ENCODE peak calls at places on chromosome 15, in five cellular contexts. J is SK-N-SH, A is tibial nerve, R is sigmoid colon, U is GM12878. E is an unnamed sample. For H3K36me3, the result is how much of the 10 kb centered on the place peaks cover.

GRCh38 chr15:62607643-62608042 is 434.9 kb upstream of the TPM1 start:
- DNase-seq in J (no peak), A (no peak), R (no peak), U (no peak), E (no peak)

GRCh38 chr15:84400820-84401219 is 165.2 kb downstream of the GOLGA6L4 start:
- DNase-seq in J (no peak), A (no peak), R (no peak), U (no peak), E (no peak)

GRCh38 chr15:50523736-50524318 is 22.6 kb downstream of the USP50 start:
- DNase-seq in J (no peak), A (no peak), R (no peak), U (no peak), E (no peak)

GRCh38 chr15:78083186-78083585 is 5.7 kb upstream of the TBC1D2B start:
- DNase-seq in J (no peak), A (no peak), R (peak), U (no peak), E (no peak)

GRCh38 chr15:88651971-88652370 is 13.2 kb downstream of the ISG20 start:
- DNase-seq in J (no peak), A (no peak), R (peak), U (no peak), E (no peak)

GRCh38 chr15:95940431-95940985 is 390.0 kb upstream of the NR2F2 start:
- DNase-seq in J (no peak), A (no peak), R (no peak), U (no peak), E (no peak)

GRCh38 chr15:25678498-25678865 is 184.6 kb downstream of the ATP10A start:
- DNase-seq in J (no peak), A (no peak), R (peak), U (no peak), E (no peak)

GRCh38 chr15:72231847-72232461 is 964 bp upstream of the PKM start:
- DNase-seq in J (peak), A (no peak), R (no peak), U (no peak), E (no peak)

GRCh38 chr15:85124173-85124572 is 142.5 kb downstream of the PDE8A start:
- DNase-seq in J (no peak), A (no peak), R (no peak), U (no peak), E (no peak)

GRCh38 chr15:56934269-56934668 is 15.8 kb downstream of the TCF12 start:
- DNase-seq in J (no peak), A (no peak), R (no peak), U (no peak), E (no peak)

GRCh38 chr15:100595964-100596363 is 6.0 kb downstream of the LINS1 start:
- DNase-seq in J (no peak), A (no peak), R (no peak), U (no peak), E (no peak)

GRCh38 chr15:25763206-25763880 is 99.8 kb downstream of the ATP10A start:
- DNase-seq in J (no peak), A (no peak), R (no peak), U (no peak), E (no peak)

GRCh38 chr15:36053746-36054145 is 507.8 kb upstream of the DPH6 start:
- DNase-seq in J (no peak), A (no peak), R (no peak), U (no peak), E (no peak)

GRCh38 chr15:48371961-48372360 is 40.7 kb downstream of the DUT start:
- DNase-seq in J (no peak), A (no peak), R (no peak), U (no peak), E (no peak)

GRCh38 chr15:82832601-82833209 is 23.3 kb downstream of the WHAMM start:
- DNase-seq in J (no peak), A (no peak), R (no peak), U (peak), E (no peak)

GRCh38 chr15:39976291-39977274 is 42.7 kb downstream of the EIF2AK4 start:
- DNase-seq in J (peak), A (peak), R (peak), U (no peak), E (peak)

GRCh38 chr15:70559223-70559823 is 204.0 kb downstream of the UACA start:
- DNase-seq in J (peak), A (no peak), R (no peak), U (no peak), E (no peak)

GRCh38 chr15:100495861-100496260 is 32.9 kb downstream of the CERS3 start:
- DNase-seq in J (no peak), A (no peak), R (no peak), U (no peak), E (no peak)

GRCh38 chr15:81948142-81948709 is 97.6 kb downstream of the MEX3B start:
- DNase-seq in J (no peak), A (no peak), R (no peak), U (no peak), E (no peak)

GRCh38 chr15:62989366-62990055 is 53.0 kb upstream of the TPM1 start:
- DNase-seq in J (no peak), A (no peak), R (no peak), U (no peak), E (no peak)

GRCh38 chr15:91909111-91909510 is 55.6 kb downstream of the SLCO3A1 start:
- DNase-seq in J (no peak), A (no peak), R (no peak), U (no peak), E (no peak)

GRCh38 chr15:49830411-49830810 is 209.6 kb downstream of the DTWD1 start:
- DNase-seq in J (no peak), A (no peak), R (no peak), U (no peak), E (no peak)

GRCh38 chr15:58559904-58560588 is 128.3 kb downstream of the LIPC start:
- DNase-seq in J (no peak), A (no peak), R (no peak), U (no peak), E (no peak)

GRCh38 chr15:90062023-90062728 is 40.1 kb downstream of the IDH2 start:
- DNase-seq in J (no peak), A (no peak), R (no peak), U (no peak), E (peak)

GRCh38 chr15:89851665-89852341 is 37.2 kb upstream of the ANPEP start:
- DNase-seq in J (no peak), A (no peak), R (no peak), U (peak), E (no peak)

GRCh38 chr15:78000089-78000926 is 77.2 kb downstream of the TBC1D2B start:
- DNase-seq in J (peak), A (peak), R (peak), U (no peak), E (peak)

GRCh38 chr15:32884136-32884535 is 166.3 kb downstream of the GREM1 start:
- DNase-seq in J (no peak), A (no peak), R (no peak), U (no peak), E (no peak)

GRCh38 chr15:44243146-44243545 is 45.4 kb upstream of the GOLM2 start:
- DNase-seq in J (peak), A (no peak), R (no peak), U (no peak), E (no peak)

GRCh38 chr15:71496336-71496955 is 313.9 kb upstream of the NR2E3 start:
- DNase-seq in J (no peak), A (no peak), R (no peak), U (no peak), E (no peak)

GRCh38 chr15:48472756-48473155 is 141.5 kb downstream of the DUT start:
- DNase-seq in J (no peak), A (no peak), R (no peak), U (no peak), E (no peak)

GRCh38 chr15:41689083-41689482 is 28.9 kb downstream of the MGA start:
- DNase-seq in J (no peak), A (no peak), R (no peak), U (no peak), E (no peak)

GRCh38 chr15:70856884-70857546 is 3.1 kb upstream of the LARP6 start:
- DNase-seq in J (no peak), A (peak), R (peak), U (no peak), E (no peak)

GRCh38 chr15:97692317-97693015 is 268.0 kb upstream of the ARRDC4 start:
- DNase-seq in J (peak), A (no peak), R (no peak), U (no peak), E (no peak)
- H3K36me3 ChIP-seq in J (under half), A (under half), R (under half), U (under half), E (under half)

GRCh38 chr15:98954411-98954810 is 53.2 kb downstream of the PGPEP1L start:
- DNase-seq in J (peak), A (peak), R (peak), U (peak), E (peak)
- TF ChIP-seq EP300 in J (no peak), A (no peak), R (peak), U (no peak), E (no peak)

GRCh38 chr15:79496838-79497237 is 64.7 kb downstream of the MINAR1 start:
- DNase-seq in J (no peak), A (no peak), R (no peak), U (no peak), E (no peak)
- H3K36me3 ChIP-seq in J (under half), A (under half), R (under half), U (under half), E (under half)

GRCh38 chr15:96978937-96979473 is 648.5 kb downstream of the NR2F2 start:
- DNase-seq in J (no peak), A (no peak), R (no peak), U (no peak), E (no peak)
- TF ChIP-seq EP300 in J (no peak), A (no peak), R (no peak), U (no peak), E (no peak)

GRCh38 chr15:55389276-55389631 is 18.9 kb downstream of the CCPG1 start:
- DNase-seq in J (no peak), A (no peak), R (no peak), U (no peak), E (no peak)

GRCh38 chr15:55379095-55379494 is 29.1 kb downstream of the CCPG1 start:
- DNase-seq in J (no peak), A (no peak), R (no peak), U (no peak), E (no peak)

GRCh38 chr15:55387027-55387426 is 21.1 kb downstream of the CCPG1 start:
- DNase-seq in J (peak), A (no peak), R (no peak), U (no peak), E (no peak)

DNA sequence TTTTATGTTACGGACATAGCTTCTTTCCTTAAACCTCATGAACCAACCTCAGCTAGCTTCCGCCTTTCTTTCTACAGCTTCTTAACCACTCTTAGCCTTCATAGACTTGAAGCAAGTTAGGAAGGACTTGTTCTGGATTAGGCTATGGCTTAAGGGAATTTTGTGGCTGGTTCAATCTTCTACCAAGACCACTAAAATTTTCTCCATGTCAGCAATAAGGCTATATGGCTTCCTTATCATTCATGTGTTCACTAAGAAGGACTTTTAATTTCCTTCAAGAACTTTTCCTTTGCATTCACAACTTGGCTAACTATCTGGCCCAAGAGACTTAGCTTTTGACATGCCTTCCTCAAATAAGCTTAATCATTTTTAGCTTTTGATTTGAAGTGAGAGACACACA is 24.5 kb downstream of the CCPG1 start:
- DNase-seq in J (no peak), A (no peak), R (no peak), U (no peak), E (no peak)
- H3K36me3 ChIP-seq in J (under half), A (under half), R (under half), U (under half), E (under half)

DNA sequence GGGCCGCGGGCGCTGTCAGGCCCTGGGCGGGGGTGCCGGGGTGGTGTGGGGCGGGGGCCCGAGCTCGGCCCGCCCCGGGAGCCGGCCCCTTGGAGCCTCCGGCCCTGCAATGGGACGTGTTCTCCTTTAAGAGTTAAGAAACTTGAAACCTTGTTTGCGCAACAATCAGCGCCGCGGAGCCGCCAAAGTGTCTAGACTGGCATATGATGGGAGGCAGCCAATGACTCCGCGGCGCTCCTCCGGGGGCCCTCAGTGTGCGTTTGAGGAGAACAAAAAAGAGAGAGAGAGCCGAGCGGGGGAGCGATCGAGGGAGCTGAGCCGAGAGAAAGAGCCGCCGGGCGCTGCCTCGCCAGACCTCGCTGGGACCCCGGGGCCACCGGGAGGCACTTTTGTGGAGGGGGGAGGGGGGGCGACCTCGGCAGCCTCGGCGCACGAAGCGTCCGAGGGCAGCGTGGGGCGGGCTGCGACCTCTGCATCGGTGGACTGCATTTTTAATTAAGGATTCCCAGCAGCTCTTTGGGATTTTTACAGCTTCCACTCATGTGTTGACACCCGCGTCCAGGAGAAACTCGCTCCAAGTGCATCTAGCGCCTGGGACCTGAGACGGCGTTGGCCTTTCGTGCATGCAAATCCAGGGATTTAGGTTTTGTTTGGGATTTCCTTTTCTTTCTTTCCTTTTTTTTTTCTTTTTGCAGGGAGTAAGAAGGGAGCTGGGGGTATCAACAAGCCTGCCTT is at the start of gene SMAD6:
- DNase-seq in J (peak), A (peak), R (peak), U (no peak), E (peak)
- TF ChIP-seq EP300 in J (peak), A (peak), R (no peak), U (no peak), E (no peak)

DNA sequence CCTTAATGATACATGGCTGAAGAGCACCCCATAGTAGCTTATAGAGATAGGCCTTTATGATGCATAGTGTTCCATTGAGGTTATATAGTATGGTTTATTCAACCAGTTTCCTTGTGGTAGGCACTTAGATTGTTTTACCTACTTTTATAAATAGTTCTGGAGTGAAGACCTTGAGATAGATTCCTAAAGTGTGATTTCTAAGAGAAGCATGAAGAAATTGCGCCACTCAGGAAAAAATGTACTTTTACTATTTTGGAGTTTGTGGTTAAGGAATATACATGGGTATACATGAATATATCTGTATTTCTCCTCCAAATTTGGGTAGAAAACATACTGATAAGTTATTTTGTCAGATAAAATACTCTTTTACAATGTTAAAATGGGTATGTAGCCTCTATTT is 70.5 kb downstream of the CHD2 start:
- DNase-seq in J (no peak), A (no peak), R (no peak), U (no peak), E (no peak)
- H3K36me3 ChIP-seq in J (half or more), A (under half), R (under half), U (under half), E (under half)